ENCODE peak calls at places on chromosomes 5 and 9, in six cellular contexts. L, Z, T, C, G and H are unnamed samples.

GRCh38 chr9:6467006-6467625 is 54.1 kb downstream of the UHRF2 start:
- DNase-seq in L (no peak), Z (no peak), T (no peak), C (no peak), G (no peak), H (no peak)

GRCh38 chr9:15735083-15735974 is 182.5 kb downstream of the CCDC171 start:
- DNase-seq in L (no peak), Z (peak), T (peak), C (peak), G (peak), H (no peak)

GRCh38 chr5:173454764-173455598 is 126.8 kb upstream of the STC2 start:
- DNase-seq in L (peak), Z (peak), T (peak), C (peak), G (peak), H (no peak)

GRCh38 chr5:115842089-115842881 is 550 bp downstream of the AP3S1 start:
- DNase-seq in L (peak), Z (no peak), T (peak), C (peak), G (no peak), H (peak)

GRCh38 chr9:69054989-69055388 is 19.4 kb downstream of the FXN start:
- DNase-seq in L (no peak), Z (no peak), T (no peak), C (no peak), G (no peak), H (no peak)

GRCh38 chr5:173456751-173457171 is 128.5 kb upstream of the STC2 start:
- DNase-seq in L (no peak), Z (peak), T (no peak), C (no peak), G (no peak), H (no peak)

GRCh38 chr9:137176302-137177182 is 4.7 kb upstream of the TMEM210 start:
- DNase-seq in L (no peak), Z (peak), T (peak), C (peak), G (peak), H (peak)

GRCh38 chr9:79829566-79830347 is 258.0 kb downstream of the TLE4 start:
- DNase-seq in L (no peak), Z (no peak), T (no peak), C (no peak), G (no peak), H (no peak)

GRCh38 chr9:130663258-130664171 is 879 bp upstream of the PRDM12 start:
- DNase-seq in L (no peak), Z (no peak), T (peak), C (no peak), G (no peak), H (peak)

GRCh38 chr5:170751631-170752030 is 31.9 kb upstream of the GABRP start:
- DNase-seq in L (no peak), Z (no peak), T (no peak), C (no peak), G (no peak), H (no peak)

GRCh38 chr9:117189121-117189520 is 225.7 kb downstream of the ASTN2 start:
- DNase-seq in L (no peak), Z (peak), T (peak), C (no peak), G (peak), H (no peak)

GRCh38 chr9:111983484-111983908 is 86.9 kb downstream of the UGCG start:
- DNase-seq in L (no peak), Z (no peak), T (no peak), C (no peak), G (no peak), H (no peak)
- H2AFZ ChIP-seq in L (no peak), Z (peak), T (no peak), C (no peak), G (no peak), H (no peak)

DNA sequence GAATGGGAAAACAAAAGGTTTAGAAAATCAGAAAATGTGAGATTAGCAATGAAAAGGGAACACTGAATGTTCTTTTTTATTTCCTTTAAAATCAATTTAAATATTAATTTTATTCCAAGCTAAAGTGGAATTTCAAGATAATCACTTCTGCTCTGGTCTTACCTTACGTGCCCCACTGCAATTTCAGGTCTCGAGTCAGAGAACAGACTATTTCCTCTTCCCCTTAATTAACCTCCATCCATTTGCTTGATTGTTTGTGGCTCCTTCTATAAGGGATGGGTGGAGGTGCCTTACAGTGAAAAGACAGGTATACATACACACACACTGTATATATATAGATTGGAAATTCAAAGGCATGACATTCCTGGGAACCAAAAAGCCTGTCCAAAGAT is 137.1 kb downstream of the SUSD1 start:
- DNase-seq in L (no peak), Z (no peak), T (no peak), C (no peak), G (no peak), H (no peak)
- H2AFZ ChIP-seq in L (no peak), Z (no peak), T (no peak), C (no peak), G (no peak), H (no peak)

GRCh38 chr9:32387256-32387655 is 2.8 kb downstream of the ACO1 start:
- DNase-seq in L (no peak), Z (no peak), T (no peak), C (no peak), G (no peak), H (no peak)
- H2AFZ ChIP-seq in L (no peak), Z (no peak), T (no peak), C (no peak), G (no peak), H (no peak)

DNA sequence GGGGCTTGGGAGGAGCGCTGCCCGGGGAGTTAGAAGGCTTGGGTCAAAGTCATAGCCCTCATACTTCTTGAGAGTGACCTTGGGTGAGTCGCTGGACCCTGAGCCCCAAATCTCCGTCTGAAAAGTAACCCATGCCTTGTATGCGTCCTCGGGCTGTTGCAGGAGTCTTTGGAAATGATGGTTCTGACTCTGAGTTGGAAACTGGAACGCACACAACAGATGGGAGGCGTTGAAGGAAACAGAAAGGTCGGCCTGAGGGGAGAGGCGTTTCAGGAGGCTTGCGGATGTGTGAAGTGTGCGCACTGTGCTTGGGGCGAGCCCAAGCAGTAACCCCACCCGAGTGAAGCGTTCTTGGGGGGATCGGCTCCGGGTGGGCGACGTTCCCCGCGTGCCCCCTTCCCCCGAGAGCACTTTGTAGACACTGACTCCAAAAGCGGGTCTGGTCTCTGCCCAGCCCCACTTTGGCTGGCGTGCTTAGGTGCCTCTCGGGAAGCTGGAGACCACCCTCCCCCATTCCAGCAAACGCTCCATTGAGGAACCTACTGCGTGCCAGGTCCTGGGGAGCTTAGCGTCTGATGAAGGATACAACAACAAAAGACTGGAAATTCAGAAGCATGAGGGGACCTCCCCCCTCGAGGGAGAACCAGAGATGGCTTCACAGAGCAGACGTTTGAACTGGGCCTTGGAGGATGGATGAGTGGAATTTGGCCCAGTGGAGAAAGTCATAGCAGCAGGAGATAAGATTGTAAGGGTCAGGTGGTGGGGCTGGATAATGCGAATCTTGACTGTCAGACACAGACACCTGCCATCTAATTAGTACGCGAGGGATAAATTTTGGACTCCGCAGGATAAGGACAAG is 949 bp upstream of the SLC25A51 start:
- DNase-seq in L (no peak), Z (peak), T (peak), C (no peak), G (peak), H (no peak)
- H2AFZ ChIP-seq in L (peak), Z (peak), T (peak), C (peak), G (peak), H (peak)